ENCODE peak calls at places on chromosomes 5 and 9, in eight cellular contexts. O is K562, H is upper lobe of left lung, M is prostate gland, F is GM23338, W is HL-60, B is sigmoid colon, P is HepG2. L is an unnamed sample.

GRCh38 chr9:114776683-114777399 is 29.0 kb downstream of the TNFSF15 start:
- DNase-seq in O (no peak), H (no peak), M (no peak), F (no peak), W (no peak), B (no peak), P (no peak), L (no peak)

GRCh38 chr9:117253256-117253655 is 161.6 kb downstream of the ASTN2 start:
- DNase-seq in O (no peak), H (no peak), M (no peak), F (no peak), W (no peak), B (no peak), P (no peak), L (no peak)

GRCh38 chr9:126719677-126720435 is 85.0 kb upstream of the ZBTB43 start:
- DNase-seq in O (no peak), H (peak; percentile 88), M (peak; percentile 36), F (peak; percentile 98), W (peak; percentile 92), B (peak; percentile 85), P (peak; percentile 55), L (peak; percentile 93)

GRCh38 chr9:122930541-122930932 is 775 bp downstream of the ZBTB26 start:
- DNase-seq in O (no peak), H (no peak), M (no peak), F (no peak), W (no peak), B (no peak), P (no peak), L (no peak)

GRCh38 chr5:95808686-95809413 is 13.7 kb downstream of the GLRX start:
- DNase-seq in O (no peak), H (peak; percentile 70), M (no peak), F (no peak), W (peak; percentile 85), B (peak; percentile 95), P (no peak), L (no peak)

GRCh38 chr9:111728617-111729366 is 65.9 kb downstream of the SHOC1 start:
- DNase-seq in O (no peak), H (no peak), M (no peak), F (no peak), W (no peak), B (no peak), P (peak; percentile 59), L (no peak)

GRCh38 chr9:130303613-130304055 is 38.1 kb downstream of the HMCN2 start:
- DNase-seq in O (no peak), H (no peak), M (no peak), F (no peak), W (no peak), B (no peak), P (no peak), L (no peak)

GRCh38 chr5:95891499-95891898 is 69.0 kb upstream of the GLRX start:
- DNase-seq in O (no peak), H (no peak), M (no peak), F (no peak), W (no peak), B (no peak), P (no peak), L (no peak)

GRCh38 chr9:131813116-131813515 is 73.2 kb upstream of the RAPGEF1 start:
- DNase-seq in O (no peak), H (no peak), M (no peak), F (no peak), W (no peak), B (no peak), P (no peak), L (no peak)

GRCh38 chr5:176596689-176597416 is 13.1 kb downstream of the GPRIN1 start:
- DNase-seq in O (no peak), H (peak; percentile 25), M (peak; percentile 15), F (peak; percentile 83), W (peak; percentile 58), B (no peak), P (no peak), L (no peak)

GRCh38 chr9:110918316-110919054 is 119.8 kb downstream of the LPAR1 start:
- DNase-seq in O (no peak), H (no peak), M (no peak), F (no peak), W (no peak), B (no peak), P (no peak), L (no peak)

GRCh38 chr5:120544043-120544442 is 79.9 kb downstream of the PRR16 start:
- DNase-seq in O (no peak), H (no peak), M (no peak), F (no peak), W (no peak), B (no peak), P (no peak), L (no peak)

GRCh38 chr5:395921-396714 is 46.9 kb upstream of the EXOC3 start:
- DNase-seq in O (no peak), H (no peak), M (peak; percentile 2), F (no peak), W (no peak), B (peak; percentile 50), P (no peak), L (no peak)

DNA sequence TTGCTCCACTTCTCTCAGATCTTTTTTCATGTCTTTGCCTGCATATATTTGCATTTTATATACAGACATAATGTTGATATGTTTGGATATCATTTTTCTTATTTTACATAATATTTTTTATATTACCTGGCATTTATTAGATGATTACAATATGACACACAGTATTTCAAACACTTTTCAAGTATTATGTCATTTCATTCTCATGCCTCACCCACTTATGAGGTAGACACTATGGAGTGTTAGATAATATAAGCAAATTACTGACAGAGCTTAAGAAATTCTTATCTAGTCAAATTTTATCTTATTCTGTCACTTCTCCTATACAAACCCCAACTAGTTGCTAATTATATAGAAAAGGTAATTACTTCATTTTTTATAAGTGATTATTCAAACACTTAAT is 11.1 kb downstream of the LURAP1L start:
- DNase-seq in O (no peak), H (no peak), M (no peak), F (no peak), W (no peak), B (no peak), P (no peak), L (no peak)
- TF ChIP-seq CTCF in O (no peak), H (no peak), M (no peak), F (no peak), W (no peak), B (no peak), P (no peak), L (no peak)

DNA sequence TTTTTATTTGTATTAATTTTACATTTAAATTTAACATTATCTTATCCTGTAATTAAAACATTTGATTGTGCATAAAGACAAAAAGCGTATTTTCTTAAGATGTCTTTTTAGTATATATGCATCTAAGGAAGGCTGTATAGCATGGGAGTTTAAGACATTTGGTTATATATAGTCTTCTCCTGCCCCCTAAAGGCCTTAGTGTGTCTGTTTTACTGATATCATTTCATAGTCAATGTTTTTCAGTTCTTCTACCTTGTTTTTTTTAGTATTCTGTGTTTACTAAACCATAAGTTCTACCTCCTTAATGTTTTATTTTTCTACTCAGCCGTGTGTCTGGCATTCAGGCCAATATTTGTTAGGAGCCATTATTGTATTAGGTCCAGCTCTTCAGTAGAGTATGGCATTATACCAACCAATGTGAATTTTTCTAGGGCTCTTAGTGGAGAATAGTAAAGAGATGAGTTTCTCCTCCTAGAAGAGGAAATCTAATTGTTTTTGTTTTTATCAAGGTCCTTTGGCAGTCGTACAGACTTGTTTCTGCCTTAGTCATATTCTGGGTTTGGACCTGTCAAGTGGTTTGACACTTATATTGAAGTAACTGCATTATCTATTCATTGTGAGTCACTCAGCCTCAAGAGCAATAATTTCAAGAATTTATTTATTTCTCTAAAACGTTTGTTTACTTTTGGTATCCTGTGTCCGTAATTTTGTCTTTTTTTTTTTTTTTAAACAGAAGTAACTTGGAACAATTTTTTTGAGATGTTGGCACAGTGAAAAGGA is 74.8 kb downstream of the SLF1 start:
- DNase-seq in O (no peak), H (no peak), M (no peak), F (peak; percentile 59), W (no peak), B (no peak), P (peak; percentile 33), L (no peak)
- TF ChIP-seq POLR2AphosphoS5 in O (no peak), H (no peak), M (no peak), F (no peak), W (no peak), B (no peak), P (no peak), L (no peak)

DNA sequence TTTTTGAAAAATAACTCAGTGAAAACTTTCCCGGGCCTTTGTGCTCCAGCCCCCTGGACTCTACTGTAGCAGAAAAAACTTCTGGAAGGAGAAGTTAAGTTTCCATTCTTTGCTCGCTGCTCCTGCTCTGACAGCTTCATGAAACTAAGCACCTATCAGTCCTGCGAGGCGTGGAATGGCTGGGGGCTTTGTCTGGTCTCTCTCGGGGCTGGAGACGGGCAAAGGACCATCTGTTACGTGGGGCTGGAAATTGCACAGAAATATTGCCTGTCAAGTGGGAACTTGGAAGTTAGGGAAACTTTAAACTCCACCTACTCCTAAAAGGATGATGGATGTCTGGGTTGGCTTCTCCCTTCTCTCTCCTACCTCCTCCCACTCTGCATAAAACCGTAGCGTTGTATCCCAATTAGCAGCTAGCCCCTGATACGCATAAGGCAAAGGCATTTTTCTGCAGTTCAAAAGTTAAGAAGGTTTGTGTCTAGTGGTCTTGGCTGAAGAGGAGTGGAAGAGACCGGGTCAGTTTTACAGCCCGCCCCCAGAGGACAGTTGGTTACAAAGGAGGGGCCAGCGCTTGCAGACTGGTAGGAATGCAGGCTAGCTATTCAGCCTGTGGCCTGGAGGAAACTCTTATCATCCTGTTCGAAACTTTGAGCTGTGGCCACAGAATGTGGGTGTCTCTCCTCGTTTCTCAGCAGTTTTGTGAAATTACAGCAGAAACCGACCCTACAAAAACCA is 1.2 kb downstream of the FBXL7 start:
- DNase-seq in O (no peak), H (peak; percentile 36), M (peak; percentile 44), F (peak; percentile 90), W (no peak), B (peak; percentile 77), P (no peak), L (no peak)
- TF ChIP-seq CTCF in O (no peak), H (no peak), M (no peak), F (peak; percentile 8), W (no peak), B (no peak), P (no peak), L (no peak)

GRCh38 chr5:87010736-87011135 is 256.9 kb upstream of the RASA1 start:
- DNase-seq in O (no peak), H (no peak), M (no peak), F (no peak), W (no peak), B (no peak), P (no peak), L (no peak)

GRCh38 chr5:87020099-87020934 is 247.4 kb upstream of the RASA1 start:
- DNase-seq in O (no peak), H (peak; percentile 42), M (no peak), F (no peak), W (peak; percentile 29), B (no peak), P (no peak), L (no peak)

DNA sequence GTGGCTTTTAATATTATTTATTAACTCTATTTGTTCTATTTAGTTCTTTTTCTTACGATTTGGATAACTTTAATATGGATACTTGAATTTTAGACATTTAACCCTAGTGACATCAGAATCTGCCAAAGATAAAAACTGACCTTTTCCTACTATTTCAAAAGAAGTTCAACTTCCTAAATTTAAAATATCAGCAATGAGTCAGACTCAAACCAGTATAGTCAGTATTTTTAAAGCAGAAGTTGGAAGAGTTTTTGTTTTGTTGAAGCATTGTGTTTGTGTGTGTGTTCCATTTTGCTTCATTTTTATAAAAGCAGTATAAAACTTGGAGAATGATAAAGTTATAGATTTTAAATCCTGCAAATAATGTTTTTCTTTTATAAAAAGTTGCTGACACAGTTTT is 251.8 kb upstream of the RASA1 start:
- DNase-seq in O (no peak), H (no peak), M (no peak), F (no peak), W (no peak), B (no peak), P (no peak), L (no peak)
- TF ChIP-seq POLR2AphosphoS5 in O (no peak), H (no peak), M (no peak), F (no peak), W (no peak), B (no peak), P (no peak), L (no peak)

L was measured in breast epithelium.